ENCODE peak calls at places on chromosomes 1 and 21, in four cellular contexts. B is OCI-LY7, D is choroid plexus epithelial cell, O is tibial artery. W is an unnamed sample.

GRCh38 chr1:62516600-62516999 is 79.8 kb downstream of the USP1 start:
- DNase-seq in B (no peak), D (no peak), O (no peak), W (no peak)

GRCh38 chr1:58768971-58769808 is 14.7 kb downstream of the JUN start:
- DNase-seq in B (no peak), D (peak), O (peak), W (no peak)

GRCh38 chr1:204283711-204284651 is 70.2 kb upstream of the GOLT1A start:
- DNase-seq in B (no peak), D (no peak), O (no peak), W (no peak)

GRCh38 chr1:42141978-42142377 is 11.2 kb upstream of the GUCA2B start:
- DNase-seq in B (no peak), D (no peak), O (no peak), W (no peak)

GRCh38 chr1:14698206-14698605 is 99.7 kb downstream of the KAZN start:
- DNase-seq in B (no peak), D (no peak), O (no peak), W (no peak)

GRCh38 chr21:17467392-17467791 is 45.5 kb upstream of the CXADR start:
- DNase-seq in B (no peak), D (peak), O (no peak), W (no peak)

GRCh38 chr1:202233824-202234223 is 40.2 kb downstream of the LGR6 start:
- DNase-seq in B (no peak), D (no peak), O (no peak), W (no peak)

GRCh38 chr1:212827377-212827776 is 20.1 kb downstream of the SPATA45 start:
- DNase-seq in B (no peak), D (no peak), O (no peak), W (no peak)

GRCh38 chr1:8343464-8344001 is 25.6 kb downstream of the SLC45A1 start:
- DNase-seq in B (no peak), D (peak), O (peak), W (no peak)

GRCh38 chr1:172180886-172181285 is 239.6 kb upstream of the C1orf105 start:
- DNase-seq in B (no peak), D (peak), O (peak), W (no peak)

GRCh38 chr21:36820176-36821031 is 121.5 kb downstream of the SIM2 start:
- DNase-seq in B (no peak), D (no peak), O (no peak), W (no peak)

GRCh38 chr1:159279754-159280153 is 22.4 kb upstream of the FCER1A start:
- DNase-seq in B (no peak), D (no peak), O (no peak), W (no peak)

GRCh38 chr1:228185641-228185965 is 20.0 kb downstream of the IBA57 start:
- DNase-seq in B (no peak), D (no peak), O (no peak), W (no peak)

GRCh38 chr1:29850358-29850757 is 614.0 kb downstream of the PTPRU start:
- DNase-seq in B (no peak), D (no peak), O (no peak), W (no peak)

GRCh38 chr1:110495926-110496600 is 22.9 kb downstream of the KCNA10 start:
- DNase-seq in B (peak), D (peak), O (peak), W (peak)

GRCh38 chr1:17251699-17252376 is 2.9 kb downstream of the PADI3 start:
- DNase-seq in B (no peak), D (no peak), O (no peak), W (no peak)

GRCh38 chr1:206117151-206117948 is at the start of gene AVPR1B:
- DNase-seq in B (no peak), D (peak), O (peak), W (no peak)

GRCh38 chr1:201436461-201436860 is 14.9 kb upstream of the TNNI1 start:
- DNase-seq in B (no peak), D (peak), O (no peak), W (no peak)

GRCh38 chr1:99685516-99686180 is 39.7 kb downstream of the PALMD start:
- DNase-seq in B (peak), D (peak), O (peak), W (no peak)

GRCh38 chr1:59422921-59423575 is 126.2 kb downstream of the FGGY start:
- DNase-seq in B (no peak), D (peak), O (peak), W (no peak)

GRCh38 chr1:33394716-33395115 is 36.2 kb downstream of the PHC2 start:
- DNase-seq in B (no peak), D (no peak), O (no peak), W (no peak)

GRCh38 chr1:206497363-206497762 is 10.0 kb upstream of the RASSF5 start:
- DNase-seq in B (peak), D (no peak), O (no peak), W (no peak)

GRCh38 chr1:25996966-25997758 is 701 bp downstream of the PAFAH2 start:
- DNase-seq in B (peak), D (peak), O (peak), W (peak)

DNA sequence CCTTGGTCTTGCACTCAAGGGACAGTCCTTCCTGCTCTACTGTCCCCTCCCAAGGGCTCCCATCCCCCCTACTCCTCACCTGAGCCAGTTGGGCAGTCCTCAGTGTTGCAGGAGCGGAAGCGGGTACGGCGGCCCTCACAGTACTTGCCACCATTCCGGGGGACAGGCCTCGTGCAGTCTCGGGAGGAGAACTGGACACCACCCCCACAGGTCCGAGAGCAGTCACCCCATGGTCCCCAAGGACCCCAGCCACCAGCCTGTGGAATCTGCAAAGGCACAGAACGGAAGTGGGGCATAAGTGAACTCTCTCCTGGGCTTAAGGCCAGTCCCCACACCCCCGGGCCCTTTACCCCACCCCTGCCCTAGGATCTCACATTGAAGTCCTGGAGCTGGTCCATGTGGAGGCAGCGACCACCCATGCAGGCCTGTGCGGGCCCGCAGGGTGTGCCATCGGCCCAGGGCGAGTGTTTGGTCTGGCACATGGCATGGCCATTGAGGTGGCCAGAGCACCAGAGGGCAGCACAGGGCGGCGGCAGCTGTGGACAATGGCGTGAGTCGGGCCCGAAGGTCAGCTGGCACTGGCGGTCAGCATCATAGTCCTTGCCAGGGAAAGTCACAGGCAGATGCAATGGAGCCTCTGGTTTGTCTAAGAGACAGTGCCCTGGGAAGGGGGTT is 5.2 kb downstream of the ADAMTS4 start:
- DNase-seq in B (no peak), D (no peak), O (no peak), W (no peak)
- TF ChIP-seq CTCF in B (no peak), D (no peak), O (no peak), W (no peak)

GRCh38 chr1:1302006-1302430 is 5.7 kb downstream of the ACAP3 start:
- DNase-seq in B (peak), D (no peak), O (no peak), W (no peak)
- TF ChIP-seq CTCF in B (peak), D (peak), O (no peak), W (peak)

DNA sequence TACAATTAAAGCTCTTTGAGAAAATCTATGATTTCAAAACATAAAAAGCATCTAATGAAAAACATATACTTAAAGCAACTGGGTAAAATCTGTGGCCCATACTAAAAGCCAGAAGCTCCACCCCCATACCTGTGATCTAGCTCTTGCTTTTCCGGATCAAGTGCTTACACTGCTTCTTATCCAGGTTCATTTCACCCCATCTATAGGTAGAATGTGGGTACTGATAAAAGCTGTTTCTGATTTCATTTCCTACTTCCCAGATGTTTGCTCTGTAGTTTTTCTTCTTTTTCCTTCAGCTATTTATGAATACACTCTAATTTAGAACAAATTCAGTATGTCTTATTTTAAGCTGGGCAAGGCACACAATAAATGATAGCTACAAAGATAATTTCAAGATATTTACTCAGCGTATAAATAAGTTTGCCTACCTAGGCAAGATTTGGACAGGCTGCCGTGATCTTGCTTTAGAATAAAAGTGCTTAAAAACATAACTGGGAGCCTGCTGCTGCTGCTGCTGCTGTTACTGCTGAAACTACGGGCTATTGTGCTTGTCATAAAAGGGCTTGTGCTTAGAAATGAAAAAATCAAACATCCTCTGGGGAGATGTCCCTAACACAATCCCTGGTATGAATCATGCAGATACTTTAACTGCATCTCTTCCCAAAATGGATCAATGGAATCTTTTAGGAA is 2.1 kb downstream of the SIPA1L2 start:
- DNase-seq in B (peak), D (peak), O (no peak), W (no peak)
- TF ChIP-seq CTCF in B (peak), D (peak), O (no peak), W (peak)

DNA sequence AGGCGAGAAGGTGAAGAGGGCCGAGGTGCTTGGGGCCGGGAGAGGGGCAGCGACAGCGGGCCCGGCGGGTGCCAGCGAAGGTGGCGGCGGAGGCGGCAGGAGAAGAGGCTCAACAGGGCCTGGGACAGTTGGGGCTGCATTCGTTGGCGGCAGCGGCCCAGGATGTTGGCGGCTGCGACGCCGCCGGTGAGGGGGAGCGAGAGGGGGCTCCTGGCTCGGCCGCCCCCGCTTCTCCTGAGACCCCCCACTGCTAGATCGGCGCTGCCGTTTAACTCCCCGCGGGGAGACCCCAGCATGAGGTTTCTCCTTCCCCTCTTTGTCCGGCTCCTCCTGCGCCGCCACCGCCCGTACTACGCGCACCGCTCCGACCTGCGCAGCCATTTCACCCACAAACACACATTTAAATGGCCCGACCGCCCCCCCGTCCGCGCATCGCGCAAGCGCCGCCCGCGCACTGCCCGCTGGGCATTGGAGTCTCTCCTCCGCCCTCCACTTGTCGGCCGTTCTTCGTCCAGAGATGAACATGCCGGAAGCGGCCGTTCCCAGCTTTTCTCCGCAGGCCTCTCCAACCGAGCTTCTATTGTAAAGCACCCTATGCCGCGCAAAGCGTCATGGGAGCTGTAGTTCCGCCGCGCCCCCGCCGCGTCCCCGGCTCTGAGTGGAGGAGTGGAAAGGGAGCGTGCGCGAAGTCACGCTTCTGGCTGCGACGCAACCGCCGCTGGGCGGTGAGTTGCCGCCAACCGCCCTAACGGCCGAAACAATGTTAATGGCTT is at the start of gene RSBN1:
- DNase-seq in B (peak), D (peak), O (peak), W (peak)
- TF ChIP-seq CTCF in B (no peak), D (peak), O (peak), W (no peak)

GRCh38 chr1:38819516-38819915 is 40.1 kb downstream of the RRAGC start:
- DNase-seq in B (no peak), D (no peak), O (no peak), W (no peak)

GRCh38 chr1:38817267-38817957 is 42.2 kb downstream of the RRAGC start:
- DNase-seq in B (no peak), D (no peak), O (no peak), W (no peak)

GRCh38 chr1:38815903-38816627 is 43.5 kb downstream of the RRAGC start:
- DNase-seq in B (no peak), D (no peak), O (no peak), W (no peak)

GRCh38 chr1:38818706-38819439 is 40.7 kb downstream of the RRAGC start:
- DNase-seq in B (no peak), D (no peak), O (no peak), W (no peak)

DNA sequence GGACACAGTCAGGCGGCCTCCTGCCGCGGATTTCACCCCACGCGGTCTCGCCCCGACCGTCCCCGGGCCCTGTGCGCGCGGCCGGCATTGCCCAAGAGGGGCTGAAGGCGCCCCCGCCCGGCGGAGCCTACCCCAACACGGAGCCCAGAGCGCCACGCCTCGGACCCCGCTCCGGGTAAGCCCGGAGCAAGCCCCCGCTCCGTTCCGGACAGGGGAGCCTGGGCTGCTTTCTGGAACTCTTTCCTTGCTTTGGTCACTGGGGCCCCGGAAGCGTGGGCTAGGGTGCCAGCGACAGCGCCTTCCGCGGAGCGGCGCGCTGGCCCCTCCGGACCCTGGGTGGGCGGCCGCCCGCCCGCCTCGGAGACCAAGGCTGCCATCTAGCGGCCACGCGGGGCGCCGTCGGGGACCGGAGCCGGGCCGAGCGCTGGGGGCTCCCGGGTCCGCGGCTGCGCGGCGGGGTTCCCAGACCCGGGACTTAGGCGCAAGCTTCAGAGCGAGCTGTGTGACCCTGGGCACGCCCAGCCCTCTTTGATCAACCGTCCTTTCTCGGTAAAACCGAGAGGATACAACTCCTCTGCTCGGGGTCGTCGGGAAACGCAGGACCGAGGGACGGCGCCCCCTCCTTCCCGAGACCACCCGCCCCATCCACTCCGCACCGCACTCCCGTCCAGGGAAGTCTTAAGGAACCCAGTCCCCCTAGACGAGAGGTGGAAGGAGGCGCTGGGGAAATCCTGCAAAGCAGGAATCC is 41.4 kb downstream of the RRAGC start:
- DNase-seq in B (no peak), D (no peak), O (no peak), W (no peak)
- TF ChIP-seq CTCF in B (peak), D (peak), O (peak), W (peak)